ENCODE peak calls at places on chromosomes 1 and 21, in nine cellular contexts. C is lower lobe of right lung, O is fibroblast of lung, B is endothelial cell, S is GM12865, I is lung, L is AG10803, R is left lung, U is mesothelial cell of epicardium. F is an unnamed sample.

GRCh38 chr21:25776440-25776839 is 41.7 kb downstream of the GABPA start:
- DNase-seq in C (no peak), O (no peak), S (no peak), U (no peak), L (no peak), B (no peak), I (no peak), R (no peak), F (no peak)

GRCh38 chr1:212746546-212746945 is 45.0 kb downstream of the NSL1 start:
- DNase-seq in I (no peak), R (no peak), O (no peak), L (no peak), S (no peak), C (no peak), U (no peak), B (no peak), F (no peak)

GRCh38 chr1:36650200-36651065 is 167.7 kb upstream of the CSF3R start:
- DNase-seq in C (peak), O (peak), L (peak), I (peak), S (peak), R (peak), B (peak), U (peak), F (peak)

GRCh38 chr1:45585496-45586075 is 1.7 kb downstream of the NASP start:
- DNase-seq in O (no peak), L (no peak), U (no peak), R (no peak), I (no peak), S (peak), C (no peak), B (no peak), F (no peak)

GRCh38 chr1:44602675-44603610 is 71.3 kb downstream of the TMEM53 start:
- DNase-seq in U (no peak), B (no peak), C (no peak), S (no peak), O (no peak), R (no peak), L (no peak), I (no peak), F (no peak)

GRCh38 chr1:63857478-63857877 is 83.7 kb downstream of the ROR1 start:
- DNase-seq in U (no peak), I (no peak), S (no peak), B (no peak), O (no peak), C (no peak), R (no peak), L (no peak), F (no peak)

GRCh38 chr1:105483436-105483835 is 1573.0 kb upstream of the PRMT6 start:
- DNase-seq in O (peak), B (no peak), R (no peak), U (no peak), L (peak), C (no peak), S (no peak), I (no peak), F (no peak)

GRCh38 chr21:45011911-45012660 is 62.3 kb upstream of the ADARB1 start:
- DNase-seq in S (no peak), I (no peak), C (peak), L (peak), U (peak), O (peak), B (peak), R (peak), F (no peak)

GRCh38 chr1:157852476-157852875 is 10.9 kb upstream of the CD5L start:
- DNase-seq in O (peak), C (no peak), I (no peak), U (no peak), R (no peak), S (no peak), L (peak), B (no peak), F (no peak)

GRCh38 chr21:42513151-42513984 is at the start of gene SLC37A1:
- DNase-seq in I (no peak), S (peak), U (no peak), R (no peak), C (peak), L (no peak), O (peak), B (peak), F (peak)

GRCh38 chr1:222061711-222062359 is 319.9 kb upstream of the DUSP10 start:
- DNase-seq in I (no peak), S (no peak), O (no peak), L (no peak), U (no peak), R (no peak), C (no peak), B (no peak), F (no peak)

GRCh38 chr1:204286841-204287387 is 72.8 kb downstream of the PLEKHA6 start:
- DNase-seq in U (no peak), L (no peak), I (peak), C (peak), R (peak), O (no peak), S (no peak), B (no peak), F (no peak)

GRCh38 chr1:43936470-43937151 is 3.0 kb downstream of the ARTN start:
- DNase-seq in C (peak), R (no peak), B (peak), L (no peak), I (no peak), U (no peak), S (no peak), O (peak), F (peak)

GRCh38 chr1:232377494-232377770 is 252.5 kb downstream of the SIPA1L2 start:
- DNase-seq in B (no peak), O (peak), I (no peak), S (no peak), L (peak), U (no peak), C (no peak), R (no peak), F (no peak)

GRCh38 chr1:94920061-94920460 is 6.8 kb downstream of the CNN3 start:
- DNase-seq in B (no peak), I (no peak), C (no peak), S (no peak), O (no peak), L (peak), R (no peak), U (no peak), F (no peak)

GRCh38 chr1:241641748-241642592 is 1.8 kb upstream of the CHML start:
- DNase-seq in B (no peak), C (no peak), U (no peak), I (no peak), L (peak), O (peak), R (no peak), S (no peak), F (no peak)

GRCh38 chr1:20365421-20366075 is 74.9 kb downstream of the VWA5B1 start:
- DNase-seq in U (no peak), C (no peak), S (no peak), B (no peak), I (no peak), L (no peak), R (no peak), O (no peak), F (no peak)

GRCh38 chr1:14941865-14942264 is 211.7 kb upstream of the TMEM51 start:
- DNase-seq in O (peak), U (no peak), I (no peak), L (peak), C (no peak), S (no peak), B (no peak), R (no peak), F (no peak)

GRCh38 chr1:85153149-85153891 is 47.5 kb downstream of the SYDE2 start:
- DNase-seq in S (peak), R (no peak), L (no peak), U (no peak), B (no peak), O (no peak), C (no peak), I (no peak), F (peak)

GRCh38 chr1:17520041-17520440 is 19.5 kb upstream of the ARHGEF10L start:
- DNase-seq in C (peak), O (no peak), I (no peak), S (no peak), B (no peak), R (peak), L (no peak), U (no peak), F (no peak)

GRCh38 chr1:43357251-43357650 is 1.5 kb upstream of the CDC20 start:
- DNase-seq in O (no peak), I (no peak), S (no peak), U (no peak), B (no peak), C (no peak), L (no peak), R (no peak), F (no peak)

GRCh38 chr21:34557261-34557660 is 45.3 kb upstream of the KCNE1 start:
- DNase-seq in I (no peak), B (no peak), C (no peak), R (no peak), O (no peak), S (peak), L (no peak), U (no peak), F (no peak)

GRCh38 chr1:238985312-238985711 is 401.1 kb upstream of the CHRM3 start:
- DNase-seq in O (no peak), S (no peak), U (no peak), C (no peak), I (no peak), R (no peak), L (no peak), B (no peak), F (no peak)

GRCh38 chr1:103180660-103181059 is 72.3 kb upstream of the COL11A1 start:
- DNase-seq in L (peak), O (peak), U (no peak), S (no peak), C (no peak), R (no peak), I (no peak), B (no peak), F (no peak)

GRCh38 chr1:26907071-26907922 is 6.5 kb downstream of the NR0B2 start:
- DNase-seq in R (peak), C (no peak), U (no peak), O (peak), L (peak), I (peak), B (no peak), S (no peak), F (no peak)

GRCh38 chr1:153032677-153033308 is 1.8 kb downstream of the SPRR1B start:
- DNase-seq in C (no peak), I (no peak), O (peak), U (no peak), B (peak), R (no peak), L (peak), S (peak), F (peak)

GRCh38 chr1:17045623-17046022 is 8.2 kb downstream of the SDHB start:
- DNase-seq in U (no peak), S (no peak), I (no peak), L (peak), R (no peak), O (no peak), C (no peak), B (no peak), F (no peak)

GRCh38 chr1:19113362-19114092 is 96.5 kb downstream of the UBR4 start:
- DNase-seq in I (no peak), S (peak), O (peak), L (peak), R (no peak), B (peak), C (no peak), U (no peak), F (peak)
- TF ChIP-seq CTCF in I (no peak), S (peak), O (peak), L (peak), R (no peak), B (no peak), C (peak), U (no peak), F (no peak)

GRCh38 chr21:16193758-16194606 is 464.2 kb downstream of the USP25 start:
- DNase-seq in U (no peak), B (peak), C (peak), O (peak), L (peak), R (peak), S (peak), I (peak), F (no peak)
- TF ChIP-seq CTCF in U (no peak), B (no peak), C (no peak), O (peak), L (peak), R (no peak), S (no peak), I (no peak), F (no peak)

GRCh38 chr1:169111472-169111871 is 5.0 kb downstream of the ATP1B1 start:
- DNase-seq in C (no peak), U (no peak), B (no peak), S (no peak), R (no peak), I (no peak), O (no peak), L (no peak), F (no peak)

GRCh38 chr1:169110265-169110664 is 3.8 kb downstream of the ATP1B1 start:
- DNase-seq in L (no peak), O (no peak), B (no peak), R (no peak), U (no peak), I (no peak), C (no peak), S (no peak), F (no peak)

GRCh38 chr1:169108897-169109560 is 2.5 kb downstream of the ATP1B1 start:
- DNase-seq in L (no peak), O (peak), B (no peak), I (no peak), R (no peak), C (no peak), S (peak), U (no peak), F (peak)

GRCh38 chr1:169110691-169111447 is 4.4 kb downstream of the ATP1B1 start:
- DNase-seq in B (no peak), S (no peak), U (no peak), R (peak), I (no peak), C (peak), L (no peak), O (peak), F (no peak)

GRCh38 chr1:169109561-169110134 is 3.2 kb downstream of the ATP1B1 start:
- DNase-seq in C (peak), B (no peak), O (peak), S (no peak), U (no peak), R (peak), I (peak), L (peak), F (no peak)
- TF ChIP-seq CTCF in C (no peak), B (no peak), O (no peak), S (no peak), U (no peak), R (no peak), I (no peak), L (no peak), F (no peak)

DNA sequence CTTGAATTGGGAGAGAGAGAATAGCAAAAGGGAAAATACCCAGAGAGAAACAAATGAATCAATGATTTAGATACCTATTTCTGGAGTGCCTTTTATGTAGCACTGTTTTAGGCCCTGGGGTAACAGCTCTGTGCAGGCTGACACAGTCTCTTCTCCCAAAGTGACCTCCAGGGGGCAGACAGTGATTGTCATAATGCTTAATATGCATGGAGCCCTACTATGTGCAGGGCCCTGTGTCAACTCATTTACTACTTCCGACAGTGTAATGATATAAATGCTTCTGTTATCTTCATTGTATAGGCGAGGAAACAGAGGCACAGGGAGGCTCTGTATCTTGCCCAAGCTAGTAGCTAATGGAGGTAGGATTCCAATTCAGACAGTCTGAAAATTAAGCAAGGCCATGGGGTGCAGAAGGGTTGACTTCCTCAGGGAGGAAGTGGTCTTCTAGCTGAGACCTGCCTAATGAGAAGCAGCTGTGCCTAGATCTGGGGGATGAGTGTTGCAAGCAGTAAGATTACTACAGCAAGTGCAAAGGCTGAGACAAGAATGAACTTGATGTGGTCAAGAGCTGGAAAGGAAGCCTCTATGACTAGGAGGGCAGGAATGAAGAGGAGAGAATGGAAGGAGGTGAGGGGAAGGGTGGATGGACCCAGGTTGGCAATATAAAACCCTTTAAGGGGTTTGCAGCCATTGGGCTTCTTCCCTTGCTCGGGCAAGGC is 16.2 kb upstream of the SERINC2 start:
- DNase-seq in B (no peak), S (no peak), I (no peak), L (peak), O (peak), R (no peak), U (no peak), C (no peak), F (no peak)
- TF ChIP-seq CTCF in B (no peak), S (peak), I (no peak), L (peak), O (peak), R (peak), U (peak), C (no peak), F (no peak)